ENCODE peak calls at places on chromosomes 16 and 17, in seven cellular contexts. One of them, this sample, is unnamed.
A peak's percentile ranks its signal among the peaks of the same experiment; 100 is the strongest.

GRCh38 chr16:84848991-84849634 is 29.3 kb downstream of the CRISPLD2 start:
- DNase-seq in SK-N-SH: no peak
- DNase-seq in HepG2: no peak
- DNase-seq in GM12878: no peak
- DNase-seq in K562: no peak
- DNase-seq in H1: peak; percentile 60
- DNase-seq in HCT116: no peak
- DNase-seq in this sample: no peak

GRCh38 chr17:9842057-9842758 is 16.5 kb downstream of the GLP2R start:
- DNase-seq in SK-N-SH: no peak
- DNase-seq in K562: no peak
- DNase-seq in GM12878: no peak
- DNase-seq in H1: no peak
- DNase-seq in HCT116: no peak
- DNase-seq in HepG2: peak; percentile 13
- DNase-seq in this sample: no peak

GRCh38 chr16:67542464-67542863 is 13.8 kb downstream of the RIPOR1 start:
- DNase-seq in K562: peak; percentile 87
- DNase-seq in HCT116: peak; percentile 59
- DNase-seq in HepG2: no peak
- DNase-seq in GM12878: no peak
- DNase-seq in H1: peak; percentile 52
- DNase-seq in SK-N-SH: peak; percentile 85
- DNase-seq in this sample: no peak

GRCh38 chr17:40827746-40828453 is 5.5 kb upstream of the KRT10 start:
- DNase-seq in HCT116: peak; percentile 80
- DNase-seq in GM12878: no peak
- DNase-seq in K562: peak; percentile 87
- DNase-seq in H1: no peak
- DNase-seq in SK-N-SH: no peak
- DNase-seq in HepG2: no peak
- DNase-seq in this sample: no peak

GRCh38 chr17:51948128-51948527 is 210.4 kb downstream of the CA10 start:
- DNase-seq in SK-N-SH: no peak
- DNase-seq in GM12878: no peak
- DNase-seq in K562: no peak
- DNase-seq in HCT116: no peak
- DNase-seq in HepG2: no peak
- DNase-seq in H1: no peak
- DNase-seq in this sample: no peak

GRCh38 chr16:74627506-74628220 is 20.7 kb upstream of the GLG1 start:
- DNase-seq in HCT116: no peak
- DNase-seq in K562: no peak
- DNase-seq in HepG2: no peak
- DNase-seq in GM12878: no peak
- DNase-seq in SK-N-SH: no peak
- DNase-seq in H1: no peak
- DNase-seq in this sample: no peak

GRCh38 chr17:73338050-73338491 is 26.3 kb upstream of the CDC42EP4 start:
- DNase-seq in GM12878: no peak
- DNase-seq in HepG2: no peak
- DNase-seq in K562: no peak
- DNase-seq in HCT116: no peak
- DNase-seq in SK-N-SH: peak; percentile 38
- DNase-seq in H1: no peak
- DNase-seq in this sample: no peak

GRCh38 chr17:410674-411401 is 58.2 kb upstream of the RPH3AL start:
- DNase-seq in K562: peak; percentile 22
- DNase-seq in SK-N-SH: peak; percentile 48
- DNase-seq in HCT116: no peak
- DNase-seq in H1: peak; percentile 52
- DNase-seq in GM12878: no peak
- DNase-seq in HepG2: no peak
- DNase-seq in this sample: no peak

GRCh38 chr16:74290356-74290755 is 6.3 kb upstream of the PSMD7 start:
- DNase-seq in GM12878: no peak
- DNase-seq in HCT116: no peak
- DNase-seq in SK-N-SH: no peak
- DNase-seq in K562: no peak
- DNase-seq in H1: no peak
- DNase-seq in HepG2: no peak
- DNase-seq in this sample: no peak

GRCh38 chr17:29622337-29623282 is at the start of gene CORO6:
- DNase-seq in SK-N-SH: peak; percentile 95
- DNase-seq in HCT116: no peak
- DNase-seq in H1: peak; percentile 94
- DNase-seq in K562: peak; percentile 89
- DNase-seq in GM12878: no peak
- DNase-seq in HepG2: no peak
- DNase-seq in this sample: no peak

GRCh38 chr16:20610192-20610891 is 34.2 kb upstream of the ACSM2B start:
- DNase-seq in HCT116: no peak
- DNase-seq in GM12878: no peak
- DNase-seq in SK-N-SH: no peak
- DNase-seq in K562: no peak
- DNase-seq in HepG2: peak; percentile 27
- DNase-seq in H1: no peak
- DNase-seq in this sample: no peak

GRCh38 chr17:52306314-52306713 is 147.8 kb upstream of the CA10 start:
- DNase-seq in GM12878: no peak
- DNase-seq in HCT116: no peak
- DNase-seq in SK-N-SH: no peak
- DNase-seq in HepG2: no peak
- DNase-seq in K562: no peak
- DNase-seq in H1: no peak
- DNase-seq in this sample: no peak

GRCh38 chr16:50585331-50585776 is 37.2 kb downstream of the NKD1 start:
- DNase-seq in GM12878: no peak
- DNase-seq in K562: no peak
- DNase-seq in SK-N-SH: no peak
- DNase-seq in HepG2: no peak
- DNase-seq in H1: no peak
- DNase-seq in HCT116: no peak
- DNase-seq in this sample: no peak

GRCh38 chr17:69407759-69408158 is 6.7 kb upstream of the MAP2K6 start:
- DNase-seq in GM12878: no peak
- DNase-seq in SK-N-SH: no peak
- DNase-seq in H1: no peak
- DNase-seq in HepG2: no peak
- DNase-seq in HCT116: no peak
- DNase-seq in K562: no peak
- DNase-seq in this sample: no peak

GRCh38 chr17:69412336-69412735 is 2.2 kb upstream of the MAP2K6 start:
- DNase-seq in K562: no peak
- DNase-seq in H1: no peak
- DNase-seq in HCT116: no peak
- DNase-seq in SK-N-SH: no peak
- DNase-seq in HepG2: no peak
- DNase-seq in GM12878: no peak
- DNase-seq in this sample: no peak

GRCh38 chr17:69406906-69407305 is 7.6 kb upstream of the MAP2K6 start:
- DNase-seq in HCT116: no peak
- DNase-seq in HepG2: no peak
- DNase-seq in H1: no peak
- DNase-seq in SK-N-SH: no peak
- DNase-seq in K562: no peak
- DNase-seq in GM12878: no peak
- DNase-seq in this sample: no peak

GRCh38 chr17:69411766-69412165 is 2.7 kb upstream of the MAP2K6 start:
- DNase-seq in SK-N-SH: no peak
- DNase-seq in H1: no peak
- DNase-seq in HepG2: no peak
- DNase-seq in GM12878: no peak
- DNase-seq in HCT116: no peak
- DNase-seq in K562: no peak
- DNase-seq in this sample: no peak

DNA sequence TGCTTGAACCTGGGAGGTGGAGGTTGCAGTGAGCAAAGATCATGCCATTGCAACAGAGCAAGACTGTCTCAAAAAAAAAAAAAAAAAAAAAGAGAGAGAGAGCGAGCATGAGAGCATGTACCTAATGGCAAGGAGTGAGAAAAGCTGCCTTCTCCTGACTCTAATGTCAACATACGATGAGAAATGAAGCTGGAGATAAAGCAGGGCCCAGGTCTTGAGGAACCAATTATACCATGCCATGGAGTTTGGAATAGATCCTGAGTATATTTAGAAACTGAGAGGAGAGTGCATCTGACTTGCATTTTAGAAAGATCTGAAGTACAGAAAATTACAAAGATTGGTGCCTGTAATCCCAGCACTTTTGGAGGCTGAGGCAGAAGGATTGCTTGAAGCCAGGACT is 3.8 kb upstream of the MAP2K6 start:
- DNase-seq in K562: no peak
- DNase-seq in HCT116: no peak
- DNase-seq in H1: no peak
- DNase-seq in SK-N-SH: no peak
- DNase-seq in HepG2: no peak
- DNase-seq in GM12878: no peak
- DNase-seq in this sample: no peak
- TF ChIP-seq JUND in K562: no peak
- TF ChIP-seq JUND in HCT116: no peak
- TF ChIP-seq JUND in H1: no peak
- TF ChIP-seq JUND in SK-N-SH: no peak
- TF ChIP-seq JUND in HepG2: no peak
- TF ChIP-seq JUND in GM12878: no peak
- TF ChIP-seq JUND in this sample: no peak

DNA sequence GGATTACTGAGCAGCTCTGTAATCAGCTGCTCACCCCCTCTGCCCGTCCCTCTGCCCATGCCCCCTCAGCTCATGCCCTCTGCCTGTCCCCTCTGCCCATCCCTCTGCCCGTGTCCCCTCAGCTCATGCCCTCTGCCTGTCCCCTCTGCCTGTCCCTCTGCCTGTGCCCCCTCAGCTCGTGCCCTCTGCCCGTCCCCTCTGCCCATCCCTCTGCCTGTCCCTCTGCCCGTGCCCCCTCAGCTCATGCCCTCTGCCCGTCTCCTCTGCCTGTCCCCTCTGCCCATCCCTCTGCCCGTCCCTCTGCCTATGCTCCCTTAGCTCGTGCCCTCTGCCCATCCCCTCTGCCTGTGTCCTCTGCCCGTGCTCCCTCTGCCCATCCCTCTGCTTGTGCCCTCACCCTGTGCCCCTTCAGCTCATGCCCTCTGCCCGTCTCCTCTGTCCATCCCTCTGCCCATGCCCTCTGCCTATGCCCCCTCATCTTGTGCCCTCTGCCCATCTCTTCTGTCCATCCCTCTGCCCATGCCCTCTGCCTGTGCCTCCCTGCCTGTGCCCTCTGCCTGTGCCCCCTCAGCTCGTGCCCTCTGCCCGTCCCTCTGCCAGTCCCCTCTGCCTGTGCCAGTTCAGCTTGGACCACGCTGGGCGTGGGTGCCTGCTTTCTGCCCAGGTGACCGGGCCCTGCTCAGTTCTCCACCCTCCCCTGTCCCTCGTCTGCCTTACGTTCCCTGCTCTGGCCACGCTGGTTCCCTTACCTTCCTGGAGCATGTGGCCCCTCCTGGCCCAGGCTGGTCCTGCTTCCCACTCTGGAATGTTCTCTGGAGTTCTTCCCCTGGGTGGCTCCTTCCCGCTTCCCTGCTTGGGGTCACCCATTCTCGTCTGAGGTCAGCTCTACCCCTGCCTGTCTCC is 97.6 kb downstream of the NPIPB11 start:
- DNase-seq in SK-N-SH: no peak
- DNase-seq in H1: no peak
- DNase-seq in HCT116: no peak
- DNase-seq in GM12878: no peak
- DNase-seq in HepG2: no peak
- DNase-seq in K562: no peak
- DNase-seq in this sample: no peak
- TF ChIP-seq JUND in SK-N-SH: no peak
- TF ChIP-seq JUND in H1: no peak
- TF ChIP-seq JUND in HCT116: no peak
- TF ChIP-seq JUND in GM12878: no peak
- TF ChIP-seq JUND in HepG2: no peak
- TF ChIP-seq JUND in K562: no peak
- TF ChIP-seq JUND in this sample: no peak

GRCh38 chr17:33515974-33516373 is 222.9 kb upstream of the ASIC2 start:
- DNase-seq in SK-N-SH: no peak
- DNase-seq in GM12878: no peak
- DNase-seq in K562: no peak
- DNase-seq in HepG2: no peak
- DNase-seq in H1: no peak
- DNase-seq in HCT116: no peak
- DNase-seq in this sample: no peak

GRCh38 chr17:33513769-33514168 is 220.7 kb upstream of the ASIC2 start:
- DNase-seq in SK-N-SH: no peak
- DNase-seq in H1: no peak
- DNase-seq in K562: no peak
- DNase-seq in GM12878: no peak
- DNase-seq in HepG2: no peak
- DNase-seq in HCT116: no peak
- DNase-seq in this sample: no peak

GRCh38 chr17:33519692-33520091 is 226.6 kb upstream of the ASIC2 start:
- DNase-seq in K562: no peak
- DNase-seq in H1: no peak
- DNase-seq in HepG2: no peak
- DNase-seq in SK-N-SH: no peak
- DNase-seq in HCT116: no peak
- DNase-seq in GM12878: no peak
- DNase-seq in this sample: no peak

GRCh38 chr17:33514369-33514768 is 221.3 kb upstream of the ASIC2 start:
- DNase-seq in HepG2: peak; percentile 10
- DNase-seq in SK-N-SH: no peak
- DNase-seq in GM12878: no peak
- DNase-seq in HCT116: no peak
- DNase-seq in K562: no peak
- DNase-seq in H1: no peak
- DNase-seq in this sample: no peak

GRCh38 chr17:33516645-33517044 is 223.6 kb upstream of the ASIC2 start:
- DNase-seq in SK-N-SH: no peak
- DNase-seq in H1: no peak
- DNase-seq in HCT116: no peak
- DNase-seq in GM12878: no peak
- DNase-seq in K562: no peak
- DNase-seq in HepG2: no peak
- DNase-seq in this sample: no peak
- TF ChIP-seq JUND in SK-N-SH: no peak
- TF ChIP-seq JUND in H1: no peak
- TF ChIP-seq JUND in HCT116: no peak
- TF ChIP-seq JUND in GM12878: no peak
- TF ChIP-seq JUND in K562: no peak
- TF ChIP-seq JUND in HepG2: no peak
- TF ChIP-seq JUND in this sample: no peak

DNA sequence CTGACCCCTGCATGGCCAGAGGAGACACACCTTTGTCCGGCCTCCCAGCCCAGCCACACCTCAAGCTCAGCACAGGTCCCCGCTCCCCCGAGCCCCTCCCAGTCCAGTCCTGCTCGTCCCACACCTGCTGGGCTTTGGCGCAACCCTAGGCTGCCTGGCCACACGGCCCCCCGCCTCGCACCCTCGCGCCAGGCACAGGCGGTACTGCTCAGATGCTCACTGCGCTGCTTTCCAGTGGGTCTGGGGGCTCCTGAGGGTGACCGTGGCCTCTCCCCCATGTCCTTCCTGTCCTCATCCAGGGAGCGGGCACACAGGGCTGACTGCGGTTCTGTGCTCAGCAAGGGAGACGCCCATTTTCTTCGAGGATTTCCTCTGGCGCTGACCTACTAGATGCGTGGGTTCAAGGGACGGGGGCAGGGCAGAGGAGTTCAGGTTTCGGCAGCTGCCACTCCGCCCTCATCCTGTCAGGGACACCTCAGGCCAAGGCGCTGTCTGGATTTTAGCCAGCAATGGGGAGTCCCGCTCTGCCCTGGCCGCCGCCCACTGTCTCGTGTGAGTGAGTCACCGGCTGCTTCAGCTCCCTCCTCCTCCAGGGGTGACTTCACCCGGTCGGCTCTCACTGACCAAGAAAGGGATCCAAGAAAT is 118.0 kb upstream of the ZNF469 start:
- DNase-seq in GM12878: peak; percentile 51
- DNase-seq in H1: peak; percentile 70
- DNase-seq in HCT116: peak; percentile 85
- DNase-seq in SK-N-SH: no peak
- DNase-seq in K562: peak; percentile 72
- DNase-seq in HepG2: peak; percentile 30
- DNase-seq in this sample: peak; percentile 65
- TF ChIP-seq JUND in GM12878: no peak
- TF ChIP-seq JUND in H1: peak; percentile 29
- TF ChIP-seq JUND in HCT116: peak; percentile 84
- TF ChIP-seq JUND in SK-N-SH: peak; percentile 77
- TF ChIP-seq JUND in K562: peak; percentile 93
- TF ChIP-seq JUND in HepG2: no peak
- TF ChIP-seq JUND in this sample: no peak